ENCODE peak calls at places on chromosome 16, in four cellular contexts. P is HEK293T, B is K562, E is HepG2. Z is an unnamed sample.

GRCh38 chr16:67805718-67806427 is 487 bp downstream of the RANBP10 start:
- DNase-seq in P (no peak), B (no peak), E (no peak), Z (no peak)

GRCh38 chr16:17768257-17768656 is 297.5 kb upstream of the XYLT1 start:
- DNase-seq in P (no peak), B (no peak), E (no peak), Z (no peak)

GRCh38 chr16:56539667-56540066 is 19.8 kb upstream of the BBS2 start:
- DNase-seq in P (no peak), B (no peak), E (no peak), Z (no peak)

GRCh38 chr16:22239131-22239805 is 33.2 kb downstream of the EEF2K start:
- DNase-seq in P (no peak), B (no peak), E (no peak), Z (no peak)

GRCh38 chr16:11319529-11320146 is 25.6 kb upstream of the RMI2 start:
- DNase-seq in P (no peak), B (no peak), E (peak; percentile 60), Z (no peak)

GRCh38 chr16:77674888-77675287 is 47.4 kb upstream of the NUDT7 start:
- DNase-seq in P (no peak), B (no peak), E (no peak), Z (no peak)

GRCh38 chr16:50606431-50607050 is 58.3 kb downstream of the NKD1 start:
- DNase-seq in P (no peak), B (no peak), E (no peak), Z (no peak)

GRCh38 chr16:386641-387156 is 4.9 kb upstream of the PGAP6 start:
- DNase-seq in P (no peak), B (peak; percentile 57), E (no peak), Z (no peak)

GRCh38 chr16:58051296-58051695 is 25.7 kb downstream of the MMP15 start:
- DNase-seq in P (no peak), B (no peak), E (no peak), Z (no peak)

GRCh38 chr16:87636741-87637140 is 34.4 kb downstream of the JPH3 start:
- DNase-seq in P (no peak), B (no peak), E (no peak), Z (no peak)

GRCh38 chr16:14486520-14487303 is 143.3 kb downstream of the PARN start:
- DNase-seq in P (peak; percentile 68), B (peak; percentile 95), E (peak; percentile 98), Z (no peak)

GRCh38 chr16:2514333-2515179 is 804 bp downstream of the ATP6V0C start:
- DNase-seq in P (no peak), B (no peak), E (no peak), Z (no peak)

GRCh38 chr16:49682577-49683165 is 173.2 kb downstream of the ZNF423 start:
- DNase-seq in P (no peak), B (no peak), E (no peak), Z (no peak)

GRCh38 chr16:58733248-58733670 is 857 bp downstream of the GOT2 start:
- DNase-seq in P (no peak), B (peak; percentile 23), E (peak; percentile 26), Z (no peak)

GRCh38 chr16:79089735-79090284 is 510.7 kb downstream of the MAF start:
- DNase-seq in P (no peak), B (no peak), E (no peak), Z (no peak)

GRCh38 chr16:61915569-61915968 is 120.7 kb downstream of the CDH8 start:
- DNase-seq in P (no peak), B (no peak), E (no peak), Z (no peak)

GRCh38 chr16:19481291-19481690 is 40.6 kb downstream of the GDE1 start:
- DNase-seq in P (no peak), B (peak; percentile 29), E (no peak), Z (no peak)

GRCh38 chr16:2150418-2151187 is 2.2 kb downstream of the RAB26 start:
- DNase-seq in P (no peak), B (peak; percentile 74), E (peak; percentile 68), Z (peak; percentile 65)

GRCh38 chr16:27685802-27686201 is 135.9 kb downstream of the KATNIP start:
- DNase-seq in P (no peak), B (no peak), E (no peak), Z (no peak)

GRCh38 chr16:4521971-4522623 is 16.5 kb downstream of the CDIP1 start:
- DNase-seq in P (no peak), B (no peak), E (no peak), Z (peak; percentile 46)

GRCh38 chr16:88771294-88771772 is 13.7 kb downstream of the PIEZO1 start:
- DNase-seq in P (no peak), B (no peak), E (no peak), Z (no peak)

GRCh38 chr16:88774544-88775393 is 10.3 kb downstream of the PIEZO1 start:
- DNase-seq in P (no peak), B (no peak), E (no peak), Z (no peak)

GRCh38 chr16:88772871-88773811 is 11.9 kb downstream of the PIEZO1 start:
- DNase-seq in P (no peak), B (peak; percentile 84), E (no peak), Z (no peak)

GRCh38 chr16:88775825-88776224 is 9.2 kb downstream of the PIEZO1 start:
- DNase-seq in P (no peak), B (no peak), E (no peak), Z (no peak)

GRCh38 chr16:88773812-88774291 is 11.2 kb downstream of the PIEZO1 start:
- DNase-seq in P (no peak), B (peak; percentile 100), E (no peak), Z (peak; percentile 52)
- TF ChIP-seq ELF4 in P (no peak), B (peak; percentile 91), E (no peak), Z (no peak)

DNA sequence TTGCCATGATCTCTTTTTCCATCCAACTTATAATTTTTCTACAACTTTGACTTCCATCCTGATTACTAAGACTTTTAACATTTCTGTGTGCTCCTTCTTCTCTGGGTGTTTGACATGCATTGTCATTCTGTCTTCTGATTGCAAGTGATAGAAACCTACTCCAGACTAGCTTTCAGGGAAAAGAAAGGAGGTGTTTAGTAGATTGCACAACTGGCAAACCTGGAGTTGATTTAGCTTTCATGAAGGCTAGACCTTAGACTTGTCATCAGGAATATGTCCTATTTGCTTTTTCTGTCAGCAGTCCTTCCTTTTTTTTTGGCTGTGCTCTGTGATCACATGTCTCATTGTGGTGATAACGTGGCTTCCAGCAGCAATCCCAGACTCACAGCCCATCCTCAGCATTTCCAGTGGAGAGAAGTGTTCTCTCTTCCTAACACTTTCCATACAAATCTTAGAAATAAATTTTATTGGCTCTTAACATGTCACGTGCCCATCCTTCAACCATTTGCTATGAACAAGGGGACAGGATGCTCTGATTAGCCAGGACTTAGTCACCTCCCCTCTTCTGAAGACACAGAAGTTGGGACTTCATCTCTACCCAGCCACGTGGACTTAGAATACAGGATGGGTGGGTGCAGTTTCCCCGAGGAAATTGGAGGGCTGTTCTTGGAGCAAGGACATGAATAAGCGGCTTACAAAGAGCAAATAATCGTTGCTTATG is 74.7 kb downstream of the CDH13 start:
- DNase-seq in P (no peak), B (no peak), E (no peak), Z (no peak)
- TF ChIP-seq ELF4 in P (no peak), B (no peak), E (no peak), Z (no peak)

GRCh38 chr16:53775821-53776431 is 72.0 kb downstream of the FTO start:
- DNase-seq in P (no peak), B (no peak), E (peak; percentile 80), Z (no peak)
- TF ChIP-seq ELF4 in P (no peak), B (no peak), E (no peak), Z (no peak)

GRCh38 chr16:89052824-89053724 is 40.6 kb upstream of the ACSF3 start:
- DNase-seq in P (no peak), B (peak; percentile 57), E (peak; percentile 20), Z (no peak)
- TF ChIP-seq ELF4 in P (no peak), B (no peak), E (no peak), Z (no peak)

DNA sequence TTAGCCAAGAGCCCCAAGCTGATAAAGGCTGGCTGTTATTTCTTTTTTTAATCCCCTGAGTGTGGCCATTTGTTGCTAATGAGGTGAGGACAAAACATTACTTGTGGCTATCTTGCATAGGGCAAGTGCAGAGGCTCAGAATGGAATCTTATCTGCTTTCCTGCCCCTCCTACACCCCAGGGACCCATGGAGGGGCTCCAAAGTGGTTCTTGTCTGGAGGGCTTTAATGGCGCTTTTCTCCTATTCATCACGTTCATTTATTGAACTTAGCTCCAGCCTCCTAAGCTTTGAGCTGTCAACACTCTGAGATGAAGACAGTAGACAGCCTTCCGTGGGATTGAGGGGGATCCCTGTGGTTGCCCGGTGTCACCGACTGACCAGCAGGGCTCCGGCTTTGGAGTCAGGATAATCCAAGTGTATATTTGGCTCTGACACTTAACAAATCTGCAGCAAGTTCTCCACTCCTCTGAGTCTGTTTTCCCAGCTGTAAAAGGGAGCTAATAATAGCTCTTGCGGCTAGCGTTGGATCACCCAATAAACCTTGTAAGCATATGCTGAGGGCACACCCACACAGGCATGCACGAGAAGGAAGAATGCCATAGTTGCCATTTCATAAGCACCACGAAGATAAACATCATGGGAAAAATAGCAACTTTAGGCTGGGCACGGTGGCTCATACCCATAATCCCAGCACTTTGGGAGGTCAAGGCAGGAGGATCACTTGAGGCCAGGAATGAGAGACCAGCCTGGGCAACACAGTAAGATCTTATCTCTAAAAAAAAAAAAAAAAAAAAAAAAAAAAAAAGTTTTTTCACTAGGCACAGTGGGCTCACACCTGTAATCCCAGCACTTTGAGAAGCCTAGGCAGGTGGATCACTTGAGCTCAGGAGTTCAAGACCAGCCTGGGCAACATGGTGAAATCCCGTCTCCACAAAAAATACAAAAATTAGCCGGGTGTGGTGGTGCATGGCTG is 44.8 kb downstream of the MYH11 start:
- DNase-seq in P (no peak), B (no peak), E (no peak), Z (no peak)
- TF ChIP-seq ELF4 in P (no peak), B (no peak), E (no peak), Z (no peak)

GRCh38 chr16:55012362-55012761 is 81.7 kb downstream of the IRX5 start:
- DNase-seq in P (no peak), B (no peak), E (no peak), Z (no peak)

GRCh38 chr16:55012793-55013192 is 82.1 kb downstream of the IRX5 start:
- DNase-seq in P (no peak), B (no peak), E (no peak), Z (no peak)

GRCh38 chr16:55009581-55009980 is 78.9 kb downstream of the IRX5 start:
- DNase-seq in P (no peak), B (no peak), E (no peak), Z (no peak)

GRCh38 chr16:55010492-55011260 is 80.0 kb downstream of the IRX5 start:
- DNase-seq in P (no peak), B (no peak), E (no peak), Z (no peak)

DNA sequence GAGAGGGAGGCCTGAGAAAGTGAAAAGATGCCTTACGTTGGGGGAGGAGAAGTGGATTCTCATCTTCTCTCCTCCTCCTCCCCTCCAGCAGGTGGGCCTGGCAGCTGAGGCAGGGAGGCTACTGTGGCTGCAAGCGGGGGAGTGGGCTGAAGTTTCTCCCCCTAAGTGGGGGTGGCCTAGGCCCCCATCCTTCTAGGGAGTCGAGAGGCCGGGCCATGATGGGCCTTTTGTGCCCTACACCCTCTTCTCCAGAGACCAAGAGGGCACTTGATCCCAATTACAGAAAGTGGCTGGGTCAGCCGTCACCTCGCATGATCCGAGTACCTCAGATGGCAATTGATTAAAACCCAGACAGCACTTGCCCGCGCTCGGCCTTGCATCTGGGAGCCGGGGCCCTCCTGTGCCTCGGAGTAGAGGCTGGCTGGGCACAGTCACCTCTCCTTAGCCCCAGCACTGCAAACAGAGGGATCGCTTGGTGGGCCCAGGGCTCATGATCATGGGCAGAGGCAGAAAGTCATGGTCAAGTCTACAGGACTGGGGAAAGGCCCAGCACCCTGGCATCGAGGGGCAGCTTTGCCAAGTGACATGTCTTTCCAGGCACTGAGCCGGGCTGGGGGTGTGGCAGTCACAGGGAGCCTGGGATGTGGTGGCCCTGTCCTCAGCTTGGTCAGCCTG is 78.3 kb downstream of the IRX5 start:
- DNase-seq in P (no peak), B (no peak), E (no peak), Z (no peak)
- TF ChIP-seq ELF4 in P (no peak), B (no peak), E (no peak), Z (no peak)

Z was measured in WTC11.